ENCODE peak calls at places on chromosomes 1 and 21, in seven cellular contexts. V is pancreas, A is GM20000, W is GM06990, Z is NB4, S is stomach, H is neural progenitor cell. C is an unnamed sample.

GRCh38 chr1:23627065-23627464 is 64.5 kb upstream of the RPL11 start:
- DNase-seq in Z (no peak), S (peak; percentile 32), V (no peak), W (no peak), A (no peak), H (no peak), C (no peak)

GRCh38 chr1:96409689-96410088 is 311.9 kb upstream of the PTBP2 start:
- DNase-seq in H (no peak), W (no peak), V (no peak), S (no peak), Z (no peak), A (no peak), C (no peak)

GRCh38 chr21:41360072-41360821 is 1.6 kb upstream of the MX2 start:
- DNase-seq in Z (no peak), W (no peak), V (no peak), S (peak; percentile 79), H (peak; percentile 50), A (no peak), C (no peak)

GRCh38 chr1:15501208-15502032 is 22.6 kb downstream of the CASP9 start:
- DNase-seq in Z (peak; percentile 69), A (peak; percentile 79), S (peak; percentile 79), W (no peak), H (peak; percentile 83), V (peak; percentile 85), C (peak; percentile 53)

GRCh38 chr1:24021403-24022266 is 41.5 kb upstream of the SRSF10 start:
- DNase-seq in S (peak; percentile 69), W (no peak), V (no peak), H (no peak), A (no peak), Z (no peak), C (no peak)

GRCh38 chr1:220928320-220928719 is 49.1 kb downstream of the HLX start:
- DNase-seq in V (no peak), W (no peak), S (no peak), H (no peak), Z (no peak), A (no peak), C (no peak)

GRCh38 chr1:25649505-25650218 is 33.1 kb downstream of the MAN1C1 start:
- DNase-seq in H (no peak), Z (no peak), A (no peak), S (no peak), V (no peak), W (no peak), C (no peak)

GRCh38 chr1:25428475-25429166 is 2.1 kb upstream of the MACO1 start:
- DNase-seq in H (no peak), A (no peak), Z (no peak), V (no peak), S (no peak), W (no peak), C (no peak)

GRCh38 chr1:17881761-17882160 is 126.6 kb downstream of the ACTL8 start:
- DNase-seq in S (no peak), H (no peak), V (no peak), W (no peak), A (no peak), Z (no peak), C (no peak)

GRCh38 chr1:201226859-201227488 is 36.4 kb downstream of the IGFN1 start:
- DNase-seq in S (no peak), Z (no peak), V (no peak), W (no peak), H (no peak), A (no peak), C (no peak)

GRCh38 chr1:54334996-54335395 is 71.2 kb downstream of the SSBP3 start:
- DNase-seq in A (no peak), H (no peak), Z (no peak), V (no peak), W (no peak), S (no peak), C (peak; percentile 24)

GRCh38 chr1:223725578-223725977 is 13.2 kb downstream of the CAPN2 start:
- DNase-seq in H (no peak), W (no peak), V (no peak), S (no peak), Z (no peak), A (no peak), C (no peak)

GRCh38 chr1:15345711-15346355 is 63.9 kb upstream of the EFHD2 start:
- DNase-seq in A (peak; percentile 45), W (peak; percentile 58), H (no peak), S (peak; percentile 72), Z (peak; percentile 95), V (no peak), C (no peak)

GRCh38 chr1:187630653-187631380 is 802.1 kb downstream of the PLA2G4A start:
- DNase-seq in Z (no peak), W (no peak), H (peak; percentile 7), V (no peak), A (no peak), S (no peak), C (no peak)

GRCh38 chr21:32534113-32534512 is 51.2 kb downstream of the TCP10L start:
- DNase-seq in V (no peak), A (no peak), W (no peak), S (no peak), Z (no peak), H (no peak), C (no peak)

GRCh38 chr1:223724376-223724775 is 12.0 kb downstream of the CAPN2 start:
- DNase-seq in Z (no peak), H (no peak), V (no peak), A (no peak), S (no peak), W (no peak), C (no peak)

GRCh38 chr1:232634086-232634485 is 4.2 kb upstream of the SIPA1L2 start:
- DNase-seq in A (no peak), W (no peak), Z (peak; percentile 28), H (no peak), S (peak; percentile 30), V (no peak), C (no peak)

GRCh38 chr1:177257128-177257527 is 86.4 kb downstream of the BRINP2 start:
- DNase-seq in S (no peak), A (no peak), H (no peak), V (peak; percentile 32), W (no peak), Z (no peak), C (no peak)

GRCh38 chr1:228464487-228464983 is 22.6 kb upstream of the RNF187 start:
- DNase-seq in S (peak; percentile 50), V (no peak), A (peak; percentile 74), Z (no peak), W (peak; percentile 80), H (peak; percentile 96), C (peak; percentile 84)

GRCh38 chr1:211497489-211498045 is 5.6 kb upstream of the RD3 start:
- DNase-seq in A (no peak), S (no peak), W (no peak), H (no peak), V (no peak), Z (no peak), C (no peak)

GRCh38 chr1:61441723-61442262 is 283.1 kb downstream of the TM2D1 start:
- DNase-seq in S (no peak), A (no peak), Z (no peak), V (no peak), H (no peak), W (no peak), C (peak; percentile 48)

GRCh38 chr1:223244366-223245103 is 101.5 kb upstream of the TLR5 start:
- DNase-seq in H (no peak), Z (peak; percentile 27), S (no peak), W (peak; percentile 21), A (peak; percentile 18), V (no peak), C (no peak)

GRCh38 chr1:30149226-30149625 is 574.2 kb downstream of the MATN1 start:
- DNase-seq in V (no peak), S (no peak), W (no peak), Z (no peak), H (no peak), A (no peak), C (no peak)

GRCh38 chr1:159132271-159132881 is 39.0 kb upstream of the CADM3 start:
- DNase-seq in A (peak; percentile 65), Z (peak; percentile 65), H (peak; percentile 73), W (peak; percentile 7), S (peak; percentile 51), V (peak; percentile 41), C (peak; percentile 55)
- TF ChIP-seq CTCF in A (peak; percentile 88), Z (peak; percentile 84), H (peak; percentile 95), W (peak; percentile 89), S (peak; percentile 70), V (peak; percentile 79), C (peak; percentile 92)

DNA sequence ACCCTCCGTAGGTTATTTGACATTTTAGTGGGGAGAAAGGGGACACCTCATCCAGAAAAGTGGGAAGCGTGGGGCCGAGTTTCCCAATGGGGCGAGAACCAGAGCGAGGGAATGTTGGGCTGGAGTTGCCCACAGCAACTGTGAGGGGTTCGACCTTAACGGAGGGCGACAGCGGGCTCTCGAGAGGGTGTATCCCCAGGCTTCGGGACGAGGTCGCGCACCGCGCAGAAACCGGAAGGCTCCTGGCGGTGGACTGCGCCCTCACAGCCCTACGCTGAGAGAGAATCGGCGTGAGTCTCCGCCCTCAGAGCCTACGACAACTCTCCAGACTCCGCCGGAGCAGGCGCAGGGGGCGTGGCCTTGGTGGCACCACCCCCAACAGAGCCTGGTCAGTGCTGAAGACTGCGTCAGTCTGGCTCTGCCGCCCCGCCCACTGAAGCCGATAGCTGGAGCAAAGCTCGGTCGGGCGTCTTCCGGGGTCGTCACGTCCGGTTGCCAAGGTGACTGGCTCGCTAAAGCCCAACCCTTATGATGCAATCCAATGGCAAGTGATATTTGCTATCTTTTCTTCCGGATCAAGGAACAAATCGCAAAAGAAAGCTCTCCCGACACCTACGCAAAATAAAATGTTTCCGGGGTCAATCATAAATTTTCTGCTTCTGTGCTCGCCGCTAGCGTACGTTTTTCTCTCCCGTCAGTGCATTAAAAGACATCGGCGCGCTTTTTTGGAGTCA is at the start of gene LRIF1:
- DNase-seq in Z (peak; percentile 99), H (peak; percentile 99), A (peak; percentile 92), W (peak; percentile 99), S (peak; percentile 100), V (peak; percentile 100), C (peak; percentile 100)
- TF ChIP-seq CTCF in Z (no peak), H (peak; percentile 23), A (no peak), W (peak; percentile 32), S (peak; percentile 39), V (peak; percentile 1), C (peak; percentile 71)

DNA sequence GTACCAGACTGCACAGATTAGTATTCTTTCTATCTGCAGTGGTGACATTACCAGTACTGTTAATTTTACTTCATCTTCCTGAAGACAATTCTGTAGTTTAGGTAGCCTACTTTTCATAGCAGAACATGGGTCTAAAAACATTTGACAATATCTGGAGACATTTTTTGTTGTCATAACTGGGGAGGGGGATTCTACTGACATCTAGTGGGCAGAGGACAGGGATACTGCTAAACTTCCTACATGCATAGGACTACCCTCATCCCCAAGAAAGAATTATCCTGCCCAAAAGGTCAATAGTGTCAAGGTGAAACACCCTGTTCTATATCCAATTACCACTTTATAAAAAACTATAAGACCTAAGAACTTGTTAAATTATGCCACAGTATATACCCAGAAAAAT is 3.4 kb upstream of the ARHGAP29 start:
- DNase-seq in A (no peak), Z (peak; percentile 35), W (no peak), H (peak; percentile 42), V (no peak), S (no peak), C (no peak)
- TF ChIP-seq CTCF in A (no peak), Z (peak; percentile 47), W (no peak), H (peak; percentile 77), V (no peak), S (no peak), C (peak; percentile 62)

DNA sequence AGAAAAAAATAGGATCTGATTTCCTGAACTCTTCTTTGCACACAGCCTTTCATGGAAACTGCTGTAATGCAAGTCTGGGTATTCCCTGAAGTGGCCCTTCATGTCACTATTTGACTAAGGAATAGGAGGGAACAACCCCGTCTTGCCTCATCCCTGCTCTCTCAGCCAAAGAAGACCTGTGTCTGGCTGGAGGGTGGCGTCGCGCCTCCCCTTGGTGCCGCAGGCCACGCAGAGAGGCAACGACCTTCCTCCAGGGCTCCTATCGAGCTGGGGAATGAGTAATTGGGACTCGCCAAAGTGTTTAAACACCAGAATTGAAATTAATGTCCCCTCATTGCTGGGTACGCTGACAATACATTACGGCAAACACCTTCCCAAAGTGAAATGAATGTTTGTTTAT is 129.8 kb downstream of the PBX1 start:
- DNase-seq in V (no peak), S (no peak), Z (no peak), H (no peak), A (no peak), W (no peak), C (no peak)
- TF ChIP-seq CTCF in V (no peak), S (no peak), Z (no peak), H (no peak), A (no peak), W (no peak), C (no peak)

C was measured in brain microvascular endothelial cell.